ENCODE peak calls at places on chromosomes 16 and 17, in six cellular contexts. I is mesenchymal stem cell, H is H1, W is IMR-90, A is mesendoderm, N is H9. Y is an unnamed sample.

GRCh38 chr17:77930780-77931768 is 27.4 kb upstream of the TNRC6C start:
- DNase-seq in I (no peak), A (no peak), H (no peak), W (no peak), N (no peak), Y (no peak)

GRCh38 chr16:80367037-80367658 is 173.6 kb upstream of the DYNLRB2 start:
- DNase-seq in I (no peak), N (no peak), H (no peak), A (no peak), W (no peak), Y (no peak)

GRCh38 chr17:70168979-70169706 is at the start of gene KCNJ2:
- DNase-seq in I (peak), N (peak), W (peak), A (peak), H (peak), Y (peak)

GRCh38 chr16:87445486-87445885 is 47.3 kb downstream of the ZCCHC14 start:
- DNase-seq in N (no peak), H (no peak), W (peak), I (peak), A (no peak), Y (no peak)

GRCh38 chr16:87025681-87026080 is 291.5 kb downstream of the C16orf95 start:
- DNase-seq in I (no peak), A (no peak), W (no peak), H (no peak), N (no peak), Y (no peak)

GRCh38 chr16:49700222-49700927 is 155.5 kb downstream of the ZNF423 start:
- DNase-seq in N (peak), W (no peak), H (peak), I (no peak), A (peak), Y (peak)

GRCh38 chr17:64519601-64520000 is 12.8 kb downstream of the CEP95 start:
- DNase-seq in H (no peak), N (no peak), W (no peak), A (no peak), I (no peak), Y (no peak)

GRCh38 chr16:85651822-85652430 is 36.8 kb downstream of the GINS2 start:
- DNase-seq in N (no peak), I (peak), H (no peak), A (no peak), W (no peak), Y (no peak)

GRCh38 chr17:53749178-53749577 is 73.5 kb upstream of the KIF2B start:
- DNase-seq in I (no peak), H (no peak), W (no peak), N (peak), A (peak), Y (no peak)

GRCh38 chr16:72837846-72838661 is 209.9 kb downstream of the ZFHX3 start:
- DNase-seq in N (peak), W (peak), H (no peak), I (peak), A (peak), Y (no peak)

GRCh38 chr16:68227183-68227793 is 8.6 kb downstream of the ESRP2 start:
- DNase-seq in A (no peak), H (no peak), N (no peak), W (no peak), I (peak), Y (no peak)

GRCh38 chr17:9902116-9902515 is 3.0 kb downstream of the RCVRN start:
- DNase-seq in W (peak), I (no peak), A (no peak), H (no peak), N (no peak), Y (no peak)

GRCh38 chr16:62913333-62913732 is 877.1 kb upstream of the CDH8 start:
- DNase-seq in W (no peak), A (no peak), N (no peak), H (no peak), I (peak), Y (no peak)

GRCh38 chr17:41528959-41529353 is 848 bp upstream of the KRT19 start:
- DNase-seq in I (no peak), W (no peak), N (no peak), A (peak), H (no peak), Y (no peak)

GRCh38 chr17:5422505-5422904 is 2.5 kb downstream of the RPAIN start:
- DNase-seq in W (peak), H (no peak), N (no peak), A (no peak), I (peak), Y (no peak)

GRCh38 chr17:5419959-5420653 is at the start of gene RPAIN:
- DNase-seq in A (peak), N (peak), W (peak), H (peak), I (no peak), Y (no peak)

GRCh38 chr17:5416886-5417285 is 2.6 kb downstream of the NUP88 start:
- DNase-seq in A (no peak), N (no peak), W (no peak), H (no peak), I (no peak), Y (no peak)

GRCh38 chr17:5418858-5419355 is 555 bp downstream of the NUP88 start:
- DNase-seq in H (no peak), W (peak), N (no peak), I (peak), A (peak), Y (peak)

DNA sequence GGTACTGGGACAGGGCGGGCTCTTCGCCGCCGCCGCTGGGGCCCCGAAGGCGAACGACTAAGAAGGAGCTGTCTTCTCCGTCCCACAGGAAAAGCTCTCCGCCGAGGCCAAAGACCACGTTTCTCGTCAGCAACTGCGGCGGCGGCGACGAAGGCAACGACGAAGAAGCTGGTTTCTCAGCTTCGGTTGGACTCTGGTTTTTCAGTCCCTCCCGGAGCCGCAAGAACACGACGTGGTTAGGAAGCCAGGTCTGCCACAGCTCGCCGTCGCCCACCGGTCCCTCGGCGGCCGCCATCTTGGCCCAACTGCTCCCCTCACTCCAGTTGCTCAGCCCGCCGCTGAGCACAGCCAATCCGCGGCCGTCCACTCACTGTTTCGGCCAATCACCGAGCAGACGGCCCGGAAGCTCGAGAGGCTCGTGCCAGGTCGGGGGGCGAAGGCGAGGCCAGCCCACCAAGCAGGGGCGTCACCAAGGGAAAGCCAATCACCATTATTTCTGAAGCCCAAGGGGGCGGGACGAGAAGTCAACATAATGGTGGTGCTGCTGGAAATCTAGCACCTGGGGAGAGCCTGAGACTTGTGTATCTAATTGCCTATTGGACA is at the start of gene NUP88:
- DNase-seq in N (peak), I (peak), W (peak), H (peak), A (peak), Y (peak)
- H4K8ac ChIP-seq in N (no peak), I (peak), W (peak), H (peak), A (no peak), Y (no peak)

DNA sequence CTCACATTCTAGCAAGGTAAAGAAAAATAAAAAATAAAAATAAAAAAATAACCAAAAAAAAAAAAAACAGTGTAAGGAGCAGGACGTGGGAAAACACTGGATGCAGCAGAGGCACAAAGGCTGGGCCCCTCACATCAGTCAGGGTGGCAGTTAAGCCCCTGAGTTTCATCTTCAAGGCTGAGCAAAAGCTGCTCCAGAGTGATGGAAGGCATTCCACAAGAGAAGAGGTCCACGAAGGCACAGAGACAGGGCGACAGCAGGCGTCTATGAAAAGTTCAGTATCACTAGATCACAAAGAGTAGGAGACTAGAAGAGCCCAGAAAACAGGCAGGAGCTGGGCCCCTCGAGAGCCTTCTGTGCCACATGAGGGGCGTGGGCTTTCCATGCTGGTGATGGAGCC is 12.0 kb downstream of the TMEM186 start:
- DNase-seq in H (no peak), I (no peak), A (no peak), N (no peak), W (no peak), Y (no peak)
- H2BK15ac ChIP-seq in H (no peak), I (no peak), A (no peak), N (no peak), W (no peak), Y (no peak)

DNA sequence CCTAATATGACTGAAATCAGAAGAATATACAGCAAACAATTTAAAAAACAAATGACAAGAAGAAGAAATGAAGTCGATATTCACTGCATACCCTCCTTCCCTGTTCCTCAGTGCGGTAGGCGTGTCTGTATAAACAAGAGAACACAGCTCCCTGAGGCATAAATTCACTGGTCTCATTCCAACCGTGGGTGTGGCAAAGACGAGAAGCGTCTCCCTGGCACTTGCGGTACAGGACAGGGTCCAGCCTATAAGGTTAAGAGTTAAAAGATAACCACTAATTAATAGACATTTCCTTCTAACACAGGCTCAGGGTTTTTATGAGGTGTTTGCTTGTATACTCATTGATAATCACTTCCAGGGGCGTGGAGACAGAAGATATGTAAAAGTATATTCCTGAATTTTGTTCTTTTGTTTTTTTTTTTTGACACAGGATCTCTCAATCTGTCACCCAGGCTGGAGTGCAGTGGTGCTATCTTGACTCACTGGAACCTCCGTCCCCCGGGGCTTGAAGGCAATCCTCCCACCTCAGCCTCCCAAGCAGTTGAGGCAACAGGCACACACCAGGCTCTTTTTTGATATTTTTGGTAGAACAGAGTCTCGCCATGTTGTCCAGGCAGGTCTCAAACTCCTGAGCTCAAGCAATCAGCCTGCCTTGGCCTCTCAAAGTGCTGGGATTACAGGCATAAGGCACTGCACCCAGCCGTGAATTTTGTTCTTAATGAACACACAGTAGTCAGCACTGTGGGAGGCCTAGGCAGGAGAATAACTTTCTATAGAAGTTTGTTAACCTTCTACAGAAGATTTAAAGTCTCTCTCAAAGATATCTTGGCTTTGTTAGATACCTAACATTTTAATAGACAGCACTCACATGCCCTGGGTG is 59.1 kb upstream of the CLEC18B start:
- DNase-seq in W (no peak), N (no peak), A (peak), I (no peak), H (no peak), Y (no peak)
- H4K8ac ChIP-seq in W (no peak), N (no peak), A (no peak), I (no peak), H (no peak), Y (no peak)

GRCh38 chr17:27232328-27232727 is 61.6 kb upstream of the WSB1 start:
- DNase-seq in A (no peak), W (no peak), I (no peak), N (no peak), H (no peak), Y (no peak)
- H2BK15ac ChIP-seq in A (no peak), W (no peak), I (no peak), N (no peak), H (no peak), Y (no peak)

GRCh38 chr17:67628580-67629013 is 89.1 kb upstream of the NOL11 start:
- DNase-seq in N (peak), A (peak), H (peak), I (peak), W (no peak), Y (no peak)
- H4K8ac ChIP-seq in N (no peak), A (no peak), H (no peak), I (no peak), W (no peak), Y (no peak)

GRCh38 chr16:64455275-64455674 is 666.6 kb downstream of the CDH11 start:
- DNase-seq in N (no peak), H (no peak), I (no peak), A (no peak), W (peak), Y (no peak)

GRCh38 chr16:64459402-64459801 is 662.5 kb downstream of the CDH11 start:
- DNase-seq in A (no peak), N (no peak), I (no peak), H (no peak), W (no peak), Y (no peak)

GRCh38 chr16:64459821-64460220 is 662.0 kb downstream of the CDH11 start:
- DNase-seq in W (peak), I (peak), A (no peak), H (no peak), N (no peak), Y (no peak)
- H2BK15ac ChIP-seq in W (no peak), I (no peak), A (no peak), H (no peak), N (no peak), Y (no peak)

GRCh38 chr17:60392845-60393702 is 1.1 kb upstream of the USP32 start:
- DNase-seq in H (no peak), N (no peak), A (peak), I (peak), W (peak), Y (no peak)
- H4K8ac ChIP-seq in H (peak), N (no peak), A (no peak), I (peak), W (peak), Y (no peak)

GRCh38 chr17:45308840-45309239 is 8.0 kb downstream of the MAP3K14 start:
- DNase-seq in H (no peak), I (no peak), A (no peak), W (no peak), N (no peak), Y (no peak)

GRCh38 chr17:45309400-45309799 is 7.4 kb downstream of the MAP3K14 start:
- DNase-seq in I (no peak), N (no peak), W (no peak), H (no peak), A (no peak), Y (no peak)

GRCh38 chr17:45307290-45308015 is 9.4 kb downstream of the MAP3K14 start:
- DNase-seq in N (no peak), I (peak), A (no peak), H (no peak), W (peak), Y (no peak)

GRCh38 chr17:45306623-45307022 is 10.2 kb downstream of the MAP3K14 start:
- DNase-seq in N (no peak), I (no peak), A (no peak), H (no peak), W (no peak), Y (no peak)

DNA sequence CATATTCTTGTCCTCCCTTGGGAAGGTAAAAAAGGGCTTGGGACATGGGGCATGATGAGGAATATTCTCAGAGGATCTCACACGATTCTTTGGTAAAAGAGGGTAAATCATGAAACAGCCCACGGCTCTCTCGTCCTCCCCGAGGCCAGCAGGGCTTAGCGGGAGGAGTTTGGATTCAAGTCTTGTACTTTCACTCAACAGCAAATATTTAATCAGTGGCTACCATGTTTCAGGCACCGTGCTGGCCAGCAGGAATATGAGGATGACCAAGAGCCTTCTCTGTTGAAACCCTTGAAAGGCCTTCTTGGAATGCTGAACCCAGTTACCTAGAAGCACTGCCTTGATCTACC is 8.8 kb downstream of the MAP3K14 start:
- DNase-seq in I (no peak), H (no peak), N (no peak), W (no peak), A (no peak), Y (no peak)
- H2BK15ac ChIP-seq in I (peak), H (no peak), N (no peak), W (peak), A (no peak), Y (no peak)

GRCh38 chr17:12627177-12627629 is 38.5 kb upstream of the MYOCD start:
- DNase-seq in H (no peak), N (no peak), W (peak), I (peak), A (no peak), Y (no peak)
- H4K8ac ChIP-seq in H (no peak), N (no peak), W (peak), I (peak), A (no peak), Y (no peak)

DNA sequence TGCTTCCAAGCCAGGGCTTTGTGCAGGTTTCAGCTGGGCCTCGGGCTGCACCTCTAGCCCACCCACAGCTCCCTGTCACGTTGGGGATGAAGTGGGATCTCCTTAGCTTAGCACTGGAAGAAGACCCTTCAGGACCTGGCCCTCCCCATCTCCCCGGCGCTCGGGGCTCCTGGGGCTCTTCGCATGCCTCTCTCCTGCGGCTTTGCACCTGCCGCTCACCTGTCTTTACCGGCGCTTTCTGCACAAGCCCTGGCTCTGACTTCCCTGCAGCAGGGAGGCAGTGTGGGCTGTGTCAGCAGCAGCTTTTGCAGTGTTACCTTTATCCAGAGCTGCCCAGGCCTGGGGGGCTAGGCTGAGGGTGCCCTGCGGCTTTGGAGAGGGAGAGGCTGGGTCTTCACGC is 52.3 kb downstream of the NT5M start:
- DNase-seq in A (no peak), I (no peak), W (no peak), H (no peak), N (no peak), Y (no peak)
- H2BK15ac ChIP-seq in A (no peak), I (no peak), W (no peak), H (no peak), N (no peak), Y (no peak)

Y was measured in neuronal stem cell.